ENCODE peak calls at places on chromosomes 13 and 19, in four cellular contexts. One of them, this sample, is unnamed.

GRCh38 chr19:15282311-15282705 is 50.0 kb downstream of the BRD4 start:
- DNase-seq in dermis microvascular lymphatic vessel endothelial cell: no peak
- DNase-seq in tibial nerve: no peak
- DNase-seq in neural crest cell: no peak
- DNase-seq in this sample: no peak

GRCh38 chr13:102470283-102470920 is 68.6 kb upstream of the FGF14 start:
- DNase-seq in dermis microvascular lymphatic vessel endothelial cell: no peak
- DNase-seq in tibial nerve: no peak
- DNase-seq in neural crest cell: no peak
- DNase-seq in this sample: no peak

GRCh38 chr13:111115051-111115840 is at the start of gene ARHGEF7:
- DNase-seq in dermis microvascular lymphatic vessel endothelial cell: no peak
- DNase-seq in tibial nerve: no peak
- DNase-seq in neural crest cell: peak; percentile 32
- DNase-seq in this sample: no peak

GRCh38 chr13:113864303-113864890 is 521 bp upstream of the GAS6 start:
- DNase-seq in dermis microvascular lymphatic vessel endothelial cell: no peak
- DNase-seq in tibial nerve: no peak
- DNase-seq in neural crest cell: no peak
- DNase-seq in this sample: peak; percentile 15

GRCh38 chr19:12913871-12914690 is 5.0 kb downstream of the SYCE2 start:
- DNase-seq in dermis microvascular lymphatic vessel endothelial cell: no peak
- DNase-seq in tibial nerve: no peak
- DNase-seq in neural crest cell: no peak
- DNase-seq in this sample: peak; percentile 65

GRCh38 chr19:3057275-3057714 is 5.0 kb downstream of the TLE5 start:
- DNase-seq in dermis microvascular lymphatic vessel endothelial cell: peak; percentile 36
- DNase-seq in tibial nerve: peak; percentile 77
- DNase-seq in neural crest cell: no peak
- DNase-seq in this sample: peak; percentile 95

GRCh38 chr19:5991244-5991838 is 13.4 kb upstream of the RANBP3 start:
- DNase-seq in dermis microvascular lymphatic vessel endothelial cell: no peak
- DNase-seq in tibial nerve: no peak
- DNase-seq in neural crest cell: no peak
- DNase-seq in this sample: no peak

GRCh38 chr19:39098365-39099269 is 14.4 kb downstream of the ACP7 start:
- DNase-seq in dermis microvascular lymphatic vessel endothelial cell: no peak
- DNase-seq in tibial nerve: no peak
- DNase-seq in neural crest cell: no peak
- DNase-seq in this sample: no peak

GRCh38 chr19:45164577-45165335 is 4.0 kb upstream of the NKPD1 start:
- DNase-seq in dermis microvascular lymphatic vessel endothelial cell: no peak
- DNase-seq in tibial nerve: no peak
- DNase-seq in neural crest cell: no peak
- DNase-seq in this sample: peak; percentile 85

GRCh38 chr13:36850790-36851438 is 31.9 kb downstream of the RFXAP start:
- DNase-seq in dermis microvascular lymphatic vessel endothelial cell: peak; percentile 12
- DNase-seq in tibial nerve: no peak
- DNase-seq in neural crest cell: no peak
- DNase-seq in this sample: no peak

GRCh38 chr19:34804115-34804514 is 31.1 kb upstream of the ZNF599 start:
- DNase-seq in dermis microvascular lymphatic vessel endothelial cell: no peak
- DNase-seq in tibial nerve: no peak
- DNase-seq in neural crest cell: no peak
- DNase-seq in this sample: no peak

GRCh38 chr19:11373166-11373884 is 1.1 kb upstream of the SWSAP1 start:
- DNase-seq in dermis microvascular lymphatic vessel endothelial cell: no peak
- DNase-seq in tibial nerve: no peak
- DNase-seq in neural crest cell: peak; percentile 65
- DNase-seq in this sample: no peak

GRCh38 chr19:49809155-49809986 is 3.7 kb downstream of the FUZ start:
- DNase-seq in dermis microvascular lymphatic vessel endothelial cell: no peak
- DNase-seq in tibial nerve: no peak
- DNase-seq in neural crest cell: peak; percentile 47
- DNase-seq in this sample: peak; percentile 75

GRCh38 chr19:46413262-46414031 is at the start of gene CCDC8:
- DNase-seq in dermis microvascular lymphatic vessel endothelial cell: no peak
- DNase-seq in tibial nerve: peak; percentile 47
- DNase-seq in neural crest cell: peak; percentile 78
- DNase-seq in this sample: peak; percentile 90

This sample was measured in breast epithelium.